ENCODE peak calls at places on chromosome 21, in four cellular contexts. One of them, this sample, is unnamed.

GRCh38 chr21:31449912-31450535 is 106.0 kb upstream of the TIAM1 start:
- DNase-seq in H4: no peak
- DNase-seq in left colon: no peak
- DNase-seq in T-helper 2 cell: no peak
- DNase-seq in this sample: no peak

GRCh38 chr21:17763286-17764037 is 55.7 kb downstream of the C21orf91 start:
- DNase-seq in T-helper 2 cell: no peak
- DNase-seq in left colon: no peak
- DNase-seq in H4: no peak
- DNase-seq in this sample: no peak

GRCh38 chr21:34989337-34990151 is 59.6 kb downstream of the RUNX1 start:
- DNase-seq in T-helper 2 cell: no peak
- DNase-seq in left colon: no peak
- DNase-seq in H4: no peak
- DNase-seq in this sample: no peak

GRCh38 chr21:20330652-20331051 is 667.6 kb upstream of the NCAM2 start:
- DNase-seq in H4: no peak
- DNase-seq in left colon: no peak
- DNase-seq in T-helper 2 cell: no peak
- DNase-seq in this sample: no peak

GRCh38 chr21:33937146-33937545 is 21.5 kb upstream of the ATP5PO start:
- DNase-seq in left colon: no peak
- DNase-seq in T-helper 2 cell: no peak
- DNase-seq in H4: no peak
- DNase-seq in this sample: no peak

GRCh38 chr21:18677632-18678031 is 274.0 kb upstream of the TMPRSS15 start:
- DNase-seq in left colon: no peak
- DNase-seq in T-helper 2 cell: no peak
- DNase-seq in H4: no peak
- DNase-seq in this sample: no peak

GRCh38 chr21:36563301-36563926 is 83.5 kb upstream of the CLDN14 start:
- DNase-seq in left colon: no peak
- DNase-seq in H4: no peak
- DNase-seq in T-helper 2 cell: no peak
- DNase-seq in this sample: no peak

GRCh38 chr21:46114963-46115362 is 17.1 kb downstream of the COL6A2 start:
- DNase-seq in T-helper 2 cell: no peak
- DNase-seq in H4: no peak
- DNase-seq in left colon: peak; percentile 2
- DNase-seq in this sample: no peak

GRCh38 chr21:37462087-37462861 is 95.7 kb downstream of the DYRK1A start:
- DNase-seq in left colon: no peak
- DNase-seq in H4: no peak
- DNase-seq in T-helper 2 cell: no peak
- DNase-seq in this sample: no peak

GRCh38 chr21:33543505-33544129 is 779 bp downstream of the SON start:
- DNase-seq in T-helper 2 cell: no peak
- DNase-seq in H4: peak; percentile 64
- DNase-seq in left colon: peak; percentile 84
- DNase-seq in this sample: peak; percentile 86

GRCh38 chr21:42144221-42144620 is 73.1 kb downstream of the UMODL1 start:
- DNase-seq in H4: no peak
- DNase-seq in T-helper 2 cell: no peak
- DNase-seq in left colon: no peak
- DNase-seq in this sample: no peak

GRCh38 chr21:31133243-31133830 is 95.1 kb upstream of the KRTAP19-8 start:
- DNase-seq in T-helper 2 cell: no peak
- DNase-seq in H4: no peak
- DNase-seq in left colon: no peak
- DNase-seq in this sample: no peak

GRCh38 chr21:42837421-42838211 is 41.7 kb downstream of the WDR4 start:
- DNase-seq in T-helper 2 cell: no peak
- DNase-seq in left colon: no peak
- DNase-seq in H4: no peak
- DNase-seq in this sample: no peak

GRCh38 chr21:35849131-35849530 is 211.2 kb downstream of the SETD4 start:
- DNase-seq in H4: no peak
- DNase-seq in T-helper 2 cell: no peak
- DNase-seq in left colon: no peak
- DNase-seq in this sample: no peak

GRCh38 chr21:45534591-45535331 is 7.5 kb downstream of the SLC19A1 start:
- DNase-seq in H4: no peak
- DNase-seq in T-helper 2 cell: no peak
- DNase-seq in left colon: peak; percentile 85
- DNase-seq in this sample: peak; percentile 87

GRCh38 chr21:33230518-33231324 is 983 bp downstream of the IFNAR2 start:
- DNase-seq in T-helper 2 cell: peak; percentile 46
- DNase-seq in left colon: peak; percentile 69
- DNase-seq in H4: no peak
- DNase-seq in this sample: peak; percentile 84

GRCh38 chr21:25342811-25343210 is 264.5 kb downstream of the MRPL39 start:
- DNase-seq in left colon: no peak
- DNase-seq in T-helper 2 cell: no peak
- DNase-seq in H4: no peak
- DNase-seq in this sample: no peak

GRCh38 chr21:20169812-20170576 is 828.2 kb upstream of the NCAM2 start:
- DNase-seq in T-helper 2 cell: no peak
- DNase-seq in left colon: no peak
- DNase-seq in H4: no peak
- DNase-seq in this sample: no peak

GRCh38 chr21:27454234-27454633 is 487.3 kb upstream of the ADAMTS5 start:
- DNase-seq in T-helper 2 cell: no peak
- DNase-seq in H4: no peak
- DNase-seq in left colon: no peak
- DNase-seq in this sample: no peak

GRCh38 chr21:32131164-32131563 is 147.7 kb downstream of the MIS18A start:
- DNase-seq in H4: no peak
- DNase-seq in left colon: no peak
- DNase-seq in T-helper 2 cell: no peak
- DNase-seq in this sample: no peak

GRCh38 chr21:45513003-45513706 is 29.1 kb downstream of the SLC19A1 start:
- DNase-seq in T-helper 2 cell: no peak
- DNase-seq in H4: no peak
- DNase-seq in left colon: peak; percentile 60
- DNase-seq in this sample: peak; percentile 58

GRCh38 chr21:26199471-26199870 is 28.9 kb upstream of the APP start:
- DNase-seq in H4: no peak
- DNase-seq in T-helper 2 cell: no peak
- DNase-seq in left colon: no peak
- DNase-seq in this sample: no peak